ENCODE peak calls at places on chromosomes 11 and 22, in eight cellular contexts. One of them, this sample, is unnamed.

GRCh38 chr22:26828311-26828710 is 170.9 kb downstream of the MIAT start:
- DNase-seq in activated T-cell treated with anti-CD3 and anti-CD28 coated beads, Interleukin-2, amount 50 U/mL, for 48 hours: no peak
- DNase-seq in endothelial cell of umbilical vein: no peak
- DNase-seq in GOT3: no peak
- DNase-seq in stimulated activated CD4-positive, alpha-beta T cell treated with anti-CD3 and anti-CD28 coated beads, Interleukin-2, amount 100 ng/mL, for 24 hours: no peak
- DNase-seq in NCI-H774: no peak
- DNase-seq in DND-41: no peak
- DNase-seq in dermis blood vessel endothelial cell: no peak
- DNase-seq in this sample: no peak

GRCh38 chr11:133082851-133083488 is 449.3 kb downstream of the OPCML start:
- DNase-seq in endothelial cell of umbilical vein: peak; percentile 45
- DNase-seq in dermis blood vessel endothelial cell: peak; percentile 65
- DNase-seq in DND-41: no peak
- DNase-seq in stimulated activated CD4-positive, alpha-beta T cell treated with anti-CD3 and anti-CD28 coated beads, Interleukin-2, amount 100 ng/mL, for 24 hours: peak; percentile 77
- DNase-seq in GOT3: no peak
- DNase-seq in NCI-H774: peak; percentile 49
- DNase-seq in activated T-cell treated with anti-CD3 and anti-CD28 coated beads, Interleukin-2, amount 50 U/mL, for 48 hours: peak; percentile 81
- DNase-seq in this sample: peak; percentile 2

GRCh38 chr22:23282089-23282501 is 101.8 kb downstream of the BCR start:
- DNase-seq in activated T-cell treated with anti-CD3 and anti-CD28 coated beads, Interleukin-2, amount 50 U/mL, for 48 hours: no peak
- DNase-seq in NCI-H774: no peak
- DNase-seq in endothelial cell of umbilical vein: peak; percentile 90
- DNase-seq in DND-41: no peak
- DNase-seq in dermis blood vessel endothelial cell: peak; percentile 95
- DNase-seq in stimulated activated CD4-positive, alpha-beta T cell treated with anti-CD3 and anti-CD28 coated beads, Interleukin-2, amount 100 ng/mL, for 24 hours: no peak
- DNase-seq in GOT3: peak; percentile 21
- DNase-seq in this sample: peak; percentile 96

GRCh38 chr11:126918556-126918955 is 82.0 kb downstream of the KIRREL3 start:
- DNase-seq in stimulated activated CD4-positive, alpha-beta T cell treated with anti-CD3 and anti-CD28 coated beads, Interleukin-2, amount 100 ng/mL, for 24 hours: no peak
- DNase-seq in dermis blood vessel endothelial cell: no peak
- DNase-seq in GOT3: no peak
- DNase-seq in endothelial cell of umbilical vein: no peak
- DNase-seq in activated T-cell treated with anti-CD3 and anti-CD28 coated beads, Interleukin-2, amount 50 U/mL, for 48 hours: no peak
- DNase-seq in DND-41: no peak
- DNase-seq in NCI-H774: no peak
- DNase-seq in this sample: no peak

GRCh38 chr22:31350410-31350863 is 4.3 kb upstream of the PATZ1 start:
- DNase-seq in DND-41: no peak
- DNase-seq in endothelial cell of umbilical vein: no peak
- DNase-seq in activated T-cell treated with anti-CD3 and anti-CD28 coated beads, Interleukin-2, amount 50 U/mL, for 48 hours: no peak
- DNase-seq in NCI-H774: peak; percentile 55
- DNase-seq in dermis blood vessel endothelial cell: peak; percentile 56
- DNase-seq in GOT3: no peak
- DNase-seq in stimulated activated CD4-positive, alpha-beta T cell treated with anti-CD3 and anti-CD28 coated beads, Interleukin-2, amount 100 ng/mL, for 24 hours: no peak
- DNase-seq in this sample: no peak

GRCh38 chr11:86069408-86070086 is 663 bp upstream of the PICALM start:
- DNase-seq in stimulated activated CD4-positive, alpha-beta T cell treated with anti-CD3 and anti-CD28 coated beads, Interleukin-2, amount 100 ng/mL, for 24 hours: no peak
- DNase-seq in endothelial cell of umbilical vein: peak; percentile 98
- DNase-seq in activated T-cell treated with anti-CD3 and anti-CD28 coated beads, Interleukin-2, amount 50 U/mL, for 48 hours: no peak
- DNase-seq in DND-41: no peak
- DNase-seq in NCI-H774: peak; percentile 65
- DNase-seq in GOT3: no peak
- DNase-seq in dermis blood vessel endothelial cell: peak; percentile 99
- DNase-seq in this sample: peak; percentile 89

GRCh38 chr11:40388097-40388818 is 1071.2 kb downstream of the LRRC4C start:
- DNase-seq in dermis blood vessel endothelial cell: no peak
- DNase-seq in NCI-H774: no peak
- DNase-seq in DND-41: no peak
- DNase-seq in stimulated activated CD4-positive, alpha-beta T cell treated with anti-CD3 and anti-CD28 coated beads, Interleukin-2, amount 100 ng/mL, for 24 hours: no peak
- DNase-seq in activated T-cell treated with anti-CD3 and anti-CD28 coated beads, Interleukin-2, amount 50 U/mL, for 48 hours: no peak
- DNase-seq in GOT3: no peak
- DNase-seq in endothelial cell of umbilical vein: no peak
- DNase-seq in this sample: no peak

GRCh38 chr11:15852179-15852578 is 504.2 kb downstream of the SOX6 start:
- DNase-seq in DND-41: no peak
- DNase-seq in dermis blood vessel endothelial cell: peak; percentile 42
- DNase-seq in NCI-H774: peak; percentile 46
- DNase-seq in stimulated activated CD4-positive, alpha-beta T cell treated with anti-CD3 and anti-CD28 coated beads, Interleukin-2, amount 100 ng/mL, for 24 hours: no peak
- DNase-seq in activated T-cell treated with anti-CD3 and anti-CD28 coated beads, Interleukin-2, amount 50 U/mL, for 48 hours: no peak
- DNase-seq in endothelial cell of umbilical vein: no peak
- DNase-seq in GOT3: no peak
- DNase-seq in this sample: no peak

GRCh38 chr11:59173080-59173963 is 1.4 kb downstream of the DTX4 start:
- DNase-seq in NCI-H774: no peak
- DNase-seq in DND-41: no peak
- DNase-seq in endothelial cell of umbilical vein: no peak
- DNase-seq in stimulated activated CD4-positive, alpha-beta T cell treated with anti-CD3 and anti-CD28 coated beads, Interleukin-2, amount 100 ng/mL, for 24 hours: peak; percentile 16
- DNase-seq in dermis blood vessel endothelial cell: peak; percentile 9
- DNase-seq in GOT3: no peak
- DNase-seq in activated T-cell treated with anti-CD3 and anti-CD28 coated beads, Interleukin-2, amount 50 U/mL, for 48 hours: peak; percentile 41
- DNase-seq in this sample: no peak

GRCh38 chr11:33376331-33377099 is 119.3 kb downstream of the HIPK3 start:
- DNase-seq in activated T-cell treated with anti-CD3 and anti-CD28 coated beads, Interleukin-2, amount 50 U/mL, for 48 hours: no peak
- DNase-seq in DND-41: no peak
- DNase-seq in stimulated activated CD4-positive, alpha-beta T cell treated with anti-CD3 and anti-CD28 coated beads, Interleukin-2, amount 100 ng/mL, for 24 hours: peak; percentile 4
- DNase-seq in GOT3: no peak
- DNase-seq in endothelial cell of umbilical vein: no peak
- DNase-seq in dermis blood vessel endothelial cell: peak; percentile 37
- DNase-seq in NCI-H774: no peak
- DNase-seq in this sample: no peak

GRCh38 chr11:119318240-119319135 is 1.6 kb upstream of the MCAM start:
- DNase-seq in GOT3: no peak
- DNase-seq in activated T-cell treated with anti-CD3 and anti-CD28 coated beads, Interleukin-2, amount 50 U/mL, for 48 hours: no peak
- DNase-seq in stimulated activated CD4-positive, alpha-beta T cell treated with anti-CD3 and anti-CD28 coated beads, Interleukin-2, amount 100 ng/mL, for 24 hours: no peak
- DNase-seq in DND-41: no peak
- DNase-seq in NCI-H774: no peak
- DNase-seq in dermis blood vessel endothelial cell: peak; percentile 89
- DNase-seq in endothelial cell of umbilical vein: peak; percentile 81
- DNase-seq in this sample: no peak

GRCh38 chr11:1219836-1220810 is 2.7 kb upstream of the MUC5B start:
- DNase-seq in endothelial cell of umbilical vein: no peak
- DNase-seq in stimulated activated CD4-positive, alpha-beta T cell treated with anti-CD3 and anti-CD28 coated beads, Interleukin-2, amount 100 ng/mL, for 24 hours: no peak
- DNase-seq in DND-41: no peak
- DNase-seq in GOT3: no peak
- DNase-seq in dermis blood vessel endothelial cell: no peak
- DNase-seq in NCI-H774: no peak
- DNase-seq in activated T-cell treated with anti-CD3 and anti-CD28 coated beads, Interleukin-2, amount 50 U/mL, for 48 hours: no peak
- DNase-seq in this sample: no peak